ENCODE peak calls at places on chromosome 16, in four cellular contexts. U is cardiac fibroblast, P is AG10803, O is cardiac muscle cell. Y is an unnamed sample.

GRCh38 chr16:234468-235305 is at the start of gene FAM234A:
- DNase-seq in U (peak), P (peak), O (peak), Y (peak)

GRCh38 chr16:10611825-10612342 is 31.5 kb upstream of the EMP2 start:
- DNase-seq in U (no peak), P (no peak), O (no peak), Y (no peak)

GRCh38 chr16:23124315-23124714 is 24.9 kb downstream of the USP31 start:
- DNase-seq in U (peak), P (peak), O (peak), Y (peak)

GRCh38 chr16:72291121-72291520 is 119.2 kb upstream of the PMFBP1 start:
- DNase-seq in U (peak), P (peak), O (peak), Y (peak)

GRCh38 chr16:67150833-67151396 is at the start of gene B3GNT9:
- DNase-seq in U (peak), P (peak), O (peak), Y (peak)

GRCh38 chr16:11231367-11231970 is 24.5 kb downstream of the SOCS1 start:
- DNase-seq in U (no peak), P (no peak), O (no peak), Y (no peak)

GRCh38 chr16:29688172-29688571 is 9.2 kb downstream of the QPRT start:
- DNase-seq in U (no peak), P (no peak), O (no peak), Y (no peak)

GRCh38 chr16:62289230-62289629 is 253.0 kb upstream of the CDH8 start:
- DNase-seq in U (no peak), P (no peak), O (no peak), Y (no peak)

GRCh38 chr16:11665071-11665491 is 3.2 kb upstream of the SNN start:
- DNase-seq in U (no peak), P (no peak), O (no peak), Y (no peak)

GRCh38 chr16:23962001-23962400 is 126.2 kb downstream of the PRKCB start:
- DNase-seq in U (no peak), P (no peak), O (no peak), Y (no peak)

GRCh38 chr16:11586856-11587642 is at the start of gene LITAF:
- DNase-seq in U (peak), P (peak), O (peak), Y (no peak)

GRCh38 chr16:57530104-57530522 is 6.3 kb downstream of the CCDC102A start:
- DNase-seq in U (peak), P (peak), O (peak), Y (peak)

GRCh38 chr16:21626659-21627277 is 25.6 kb downstream of the IGSF6 start:
- DNase-seq in U (peak), P (peak), O (peak), Y (peak)

GRCh38 chr16:12771341-12771798 is 32.3 kb downstream of the CPPED1 start:
- DNase-seq in U (peak), P (no peak), O (peak), Y (peak)

GRCh38 chr16:69595127-69596036 is 29.6 kb downstream of the NFAT5 start:
- DNase-seq in U (peak), P (no peak), O (peak), Y (peak)

GRCh38 chr16:86781046-86781445 is 202.7 kb downstream of the FOXL1 start:
- DNase-seq in U (no peak), P (no peak), O (no peak), Y (no peak)

GRCh38 chr16:82947675-82948074 is 320.9 kb downstream of the CDH13 start:
- DNase-seq in U (no peak), P (no peak), O (no peak), Y (no peak)

GRCh38 chr16:67246081-67246944 is 968 bp downstream of the FHOD1 start:
- DNase-seq in U (peak), P (peak), O (peak), Y (peak)

GRCh38 chr16:346587-346986 is 5.9 kb downstream of the AXIN1 start:
- DNase-seq in U (no peak), P (no peak), O (peak), Y (peak)

GRCh38 chr16:77171750-77172635 is 19.0 kb upstream of the MON1B start:
- DNase-seq in U (peak), P (peak), O (peak), Y (peak)

GRCh38 chr16:1654505-1655268 is 23.4 kb upstream of the JPT2 start:
- DNase-seq in U (no peak), P (no peak), O (no peak), Y (peak)

GRCh38 chr16:1655269-1655807 is 22.7 kb upstream of the JPT2 start:
- DNase-seq in U (no peak), P (no peak), O (no peak), Y (no peak)

GRCh38 chr16:1656808-1657617 is 21.1 kb upstream of the JPT2 start:
- DNase-seq in U (no peak), P (no peak), O (no peak), Y (no peak)

GRCh38 chr16:1657841-1658240 is 20.2 kb upstream of the JPT2 start:
- DNase-seq in U (no peak), P (no peak), O (no peak), Y (no peak)

GRCh38 chr16:1655909-1656807 is 21.9 kb upstream of the JPT2 start:
- DNase-seq in U (no peak), P (no peak), O (no peak), Y (no peak)
- H3K4me3 ChIP-seq in U (no peak), P (no peak), O (no peak), Y (no peak)

DNA sequence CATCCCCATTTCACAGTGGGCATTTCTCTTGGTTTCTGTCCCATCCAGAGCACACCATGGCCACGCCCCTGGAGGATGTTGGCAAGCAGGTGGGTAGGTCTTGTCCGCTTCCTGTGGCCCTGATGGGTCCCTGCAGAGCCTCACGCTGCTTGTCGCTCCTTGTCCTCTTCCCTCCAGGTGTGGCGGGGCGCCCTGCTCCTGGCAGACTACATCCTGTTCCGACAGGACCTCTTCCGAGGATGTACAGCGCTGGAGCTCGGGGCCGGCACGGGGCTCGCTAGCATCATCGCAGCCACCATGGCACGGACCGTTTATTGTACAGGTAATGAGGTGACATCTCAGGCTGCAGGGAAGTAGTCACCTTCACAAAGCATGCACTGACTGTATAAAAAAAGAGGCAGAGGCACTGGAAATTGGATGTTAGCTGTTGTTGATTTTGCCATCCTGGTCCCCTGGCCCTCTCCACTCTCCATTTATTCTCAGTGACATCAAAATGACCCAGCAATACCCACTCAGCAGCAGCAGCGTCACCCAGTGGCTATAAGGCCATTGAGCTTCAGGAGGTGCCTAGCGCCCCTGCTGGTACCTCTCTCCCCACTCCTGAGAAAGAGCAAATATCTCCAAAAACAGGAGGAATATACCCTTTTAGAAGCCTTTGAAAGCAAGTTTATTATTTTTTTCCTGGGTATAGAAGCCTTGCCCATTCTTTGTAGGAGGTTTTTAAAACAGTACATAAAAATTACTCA is 13.7 kb downstream of the METTL22 start:
- DNase-seq in U (peak), P (peak), O (peak), Y (peak)
- TF ChIP-seq CTCF in U (peak), P (peak), O (peak), Y (peak)

DNA sequence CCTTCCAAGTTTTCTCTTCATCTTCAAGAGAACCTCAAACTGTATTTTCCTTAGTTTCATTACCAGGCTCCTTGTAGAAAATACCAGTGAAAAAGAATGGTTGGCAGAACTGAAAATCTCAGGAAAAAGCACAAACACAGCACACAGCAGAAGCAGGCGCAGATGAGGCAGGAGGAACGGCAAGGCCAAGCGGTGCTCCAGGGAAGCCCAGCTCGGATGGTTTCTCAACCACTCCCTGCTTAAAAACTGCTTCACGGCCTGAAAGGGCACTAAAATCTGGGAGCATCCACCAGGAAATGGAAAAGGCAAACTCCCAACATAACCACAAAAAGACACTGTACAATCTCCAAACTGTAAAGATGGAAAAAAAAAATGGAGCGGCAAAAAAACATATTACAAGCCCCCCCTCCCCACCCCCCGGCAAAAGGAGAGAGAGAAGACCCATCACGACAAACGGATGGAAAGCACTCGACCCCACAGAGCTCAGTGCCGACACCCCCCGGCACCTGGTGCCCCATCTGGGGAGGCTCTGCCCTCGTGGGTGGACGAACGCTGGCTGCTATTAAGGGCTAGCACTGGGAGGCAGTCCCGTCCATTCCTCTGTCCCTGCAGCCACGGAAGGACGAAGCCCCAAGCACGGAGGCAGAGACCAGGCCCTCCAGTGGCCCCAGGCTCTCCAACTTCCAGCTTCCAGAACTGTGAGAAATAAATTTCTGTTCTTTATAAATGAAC is 127.5 kb downstream of the ZNF778 start:
- DNase-seq in U (no peak), P (no peak), O (no peak), Y (peak)
- H3K4me3 ChIP-seq in U (no peak), P (no peak), O (no peak), Y (no peak)

GRCh38 chr16:85514601-85515318 is 98.4 kb upstream of the GSE1 start:
- DNase-seq in U (peak), P (peak), O (peak), Y (peak)
- TF ChIP-seq CTCF in U (no peak), P (peak), O (no peak), Y (no peak)